ENCODE peak calls at places on chromosomes 1 and 21, in ten cellular contexts. C, D, A, N, O, P, X, I, J and L are unnamed samples.

GRCh38 chr1:206521002-206521585 is 13.8 kb downstream of the RASSF5 start:
- DNase-seq in C (no peak), D (no peak), A (no peak), N (no peak), O (no peak), P (no peak), X (no peak), I (no peak), J (no peak), L (no peak)

GRCh38 chr1:21604208-21604957 is 64.8 kb downstream of the RAP1GAP start:
- DNase-seq in C (no peak), D (no peak), A (no peak), N (no peak), O (no peak), P (no peak), X (no peak), I (no peak), J (no peak), L (no peak)

GRCh38 chr1:156487862-156488261 is 12.7 kb downstream of the MEF2D start:
- DNase-seq in C (no peak), D (no peak), A (no peak), N (peak), O (no peak), P (no peak), X (no peak), I (no peak), J (no peak), L (no peak)

GRCh38 chr1:182634306-182635072 is 30.3 kb upstream of the RGS16 start:
- DNase-seq in C (no peak), D (no peak), A (no peak), N (no peak), O (no peak), P (no peak), X (no peak), I (no peak), J (no peak), L (no peak)

GRCh38 chr1:200258447-200259375 is 151.1 kb downstream of the ZNF281 start:
- DNase-seq in C (peak), D (no peak), A (no peak), N (no peak), O (no peak), P (no peak), X (peak), I (no peak), J (peak), L (no peak)

GRCh38 chr1:226679853-226680516 is 59.1 kb downstream of the ITPKB start:
- DNase-seq in C (peak), D (peak), A (no peak), N (peak), O (peak), P (peak), X (peak), I (peak), J (peak), L (peak)

GRCh38 chr21:31772674-31773555 is 41.0 kb upstream of the SCAF4 start:
- DNase-seq in C (no peak), D (no peak), A (no peak), N (no peak), O (no peak), P (no peak), X (no peak), I (no peak), J (no peak), L (no peak)

GRCh38 chr1:204348722-204349121 is 11.0 kb downstream of the PLEKHA6 start:
- DNase-seq in C (peak), D (no peak), A (no peak), N (no peak), O (peak), P (no peak), X (peak), I (no peak), J (peak), L (no peak)

GRCh38 chr1:232553050-232553754 is 76.7 kb downstream of the SIPA1L2 start:
- DNase-seq in C (no peak), D (no peak), A (no peak), N (no peak), O (peak), P (no peak), X (no peak), I (no peak), J (peak), L (no peak)

GRCh38 chr1:4617506-4617905 is 36.9 kb upstream of the AJAP1 start:
- DNase-seq in C (no peak), D (no peak), A (no peak), N (no peak), O (no peak), P (no peak), X (no peak), I (no peak), J (no peak), L (no peak)

GRCh38 chr1:246032984-246033383 is 474.1 kb downstream of the SMYD3 start:
- DNase-seq in C (no peak), D (no peak), A (no peak), N (no peak), O (no peak), P (no peak), X (no peak), I (no peak), J (no peak), L (no peak)

GRCh38 chr1:66752000-66752592 is at the start of gene DYNLT5:
- DNase-seq in C (peak), D (peak), A (no peak), N (no peak), O (peak), P (peak), X (peak), I (no peak), J (peak), L (no peak)

GRCh38 chr1:111199881-111200801 is at the start of gene DENND2D:
- DNase-seq in C (no peak), D (no peak), A (peak), N (peak), O (peak), P (peak), X (no peak), I (peak), J (no peak), L (peak)

GRCh38 chr21:43317254-43317748 is 109.6 kb downstream of the SIK1 start:
- DNase-seq in C (no peak), D (no peak), A (no peak), N (no peak), O (no peak), P (no peak), X (no peak), I (no peak), J (no peak), L (no peak)

GRCh38 chr1:180264595-180264994 is 34.5 kb downstream of the LHX4 start:
- DNase-seq in C (no peak), D (no peak), A (no peak), N (no peak), O (no peak), P (no peak), X (no peak), I (no peak), J (no peak), L (no peak)

GRCh38 chr1:209391792-209392191 is 191.7 kb upstream of the CAMK1G start:
- DNase-seq in C (no peak), D (no peak), A (no peak), N (no peak), O (no peak), P (no peak), X (no peak), I (no peak), J (no peak), L (no peak)

GRCh38 chr1:33165209-33165608 is 16.6 kb downstream of the TRIM62 start:
- DNase-seq in C (no peak), D (peak), A (no peak), N (no peak), O (no peak), P (no peak), X (no peak), I (no peak), J (no peak), L (no peak)

GRCh38 chr1:74426208-74426932 is 86.0 kb downstream of the LRRC53 start:
- DNase-seq in C (no peak), D (no peak), A (no peak), N (no peak), O (no peak), P (no peak), X (no peak), I (no peak), J (no peak), L (no peak)

GRCh38 chr1:64917328-64917861 is 49.0 kb downstream of the JAK1 start:
- DNase-seq in C (peak), D (no peak), A (no peak), N (no peak), O (no peak), P (no peak), X (peak), I (no peak), J (peak), L (no peak)

GRCh38 chr21:44086636-44087425 is 20.4 kb upstream of the PWP2 start:
- DNase-seq in C (no peak), D (no peak), A (no peak), N (no peak), O (peak), P (no peak), X (no peak), I (no peak), J (no peak), L (no peak)

GRCh38 chr1:19013826-19014548 is 57.5 kb upstream of the IFFO2 start:
- DNase-seq in C (no peak), D (no peak), A (no peak), N (no peak), O (no peak), P (no peak), X (no peak), I (no peak), J (no peak), L (no peak)

GRCh38 chr1:235644693-235645305 is 4.8 kb downstream of the GNG4 start:
- DNase-seq in C (no peak), D (no peak), A (no peak), N (no peak), O (no peak), P (no peak), X (no peak), I (no peak), J (no peak), L (no peak)

GRCh38 chr1:41173651-41174050 is 68.5 kb downstream of the SCMH1 start:
- DNase-seq in C (no peak), D (no peak), A (no peak), N (no peak), O (no peak), P (no peak), X (no peak), I (no peak), J (no peak), L (no peak)

GRCh38 chr1:17433261-17433660 is 6.2 kb downstream of the RCC2 start:
- DNase-seq in C (no peak), D (no peak), A (no peak), N (no peak), O (no peak), P (no peak), X (no peak), I (no peak), J (no peak), L (no peak)

GRCh38 chr1:178565586-178565985 is 52.7 kb downstream of the TEX35 start:
- DNase-seq in C (no peak), D (no peak), A (no peak), N (peak), O (no peak), P (no peak), X (no peak), I (no peak), J (no peak), L (no peak)

GRCh38 chr1:34825455-34826081 is 32.8 kb downstream of the GJA4 start:
- DNase-seq in C (no peak), D (no peak), A (no peak), N (peak), O (no peak), P (no peak), X (no peak), I (no peak), J (no peak), L (peak)

GRCh38 chr1:47688631-47689296 is 250.9 kb downstream of the FOXD2 start:
- DNase-seq in C (no peak), D (no peak), A (no peak), N (no peak), O (peak), P (no peak), X (no peak), I (no peak), J (no peak), L (no peak)